ENCODE peak calls at places on chromosomes 4 and X, in six cellular contexts. One of them, this sample, is unnamed.
A peak's percentile ranks its signal among the peaks of the same experiment; 100 is the strongest.

GRCh38 chr4:56134272-56134671 is 185.5 kb downstream of the CEP135 start:
- DNase-seq in brain pericyte: no peak
- DNase-seq in ELR: peak; percentile 1
- DNase-seq in activated CD4-positive, alpha-beta T cell treated with anti-CD3 and anti-CD28 coated beads for 36 hours: no peak
- DNase-seq in left lung: no peak
- DNase-seq in NCI-H1930: no peak
- DNase-seq in this sample: no peak

GRCh38 chr4:161629694-161630441 is 533.9 kb downstream of the FSTL5 start:
- DNase-seq in NCI-H1930: no peak
- DNase-seq in brain pericyte: no peak
- DNase-seq in activated CD4-positive, alpha-beta T cell treated with anti-CD3 and anti-CD28 coated beads for 36 hours: no peak
- DNase-seq in left lung: no peak
- DNase-seq in ELR: peak; percentile 41
- DNase-seq in this sample: no peak

GRCh38 chr4:6278801-6279197 is 9.1 kb downstream of the WFS1 start:
- DNase-seq in brain pericyte: no peak
- DNase-seq in left lung: peak; percentile 66
- DNase-seq in ELR: no peak
- DNase-seq in activated CD4-positive, alpha-beta T cell treated with anti-CD3 and anti-CD28 coated beads for 36 hours: peak; percentile 21
- DNase-seq in NCI-H1930: no peak
- DNase-seq in this sample: no peak

GRCh38 chr4:41731569-41731968 is 17.0 kb downstream of the PHOX2B start:
- DNase-seq in activated CD4-positive, alpha-beta T cell treated with anti-CD3 and anti-CD28 coated beads for 36 hours: no peak
- DNase-seq in brain pericyte: no peak
- DNase-seq in ELR: no peak
- DNase-seq in NCI-H1930: no peak
- DNase-seq in left lung: no peak
- DNase-seq in this sample: no peak

GRCh38 chr4:118917582-118917981 is 28.9 kb downstream of the SYNPO2 start:
- DNase-seq in ELR: peak; percentile 29
- DNase-seq in left lung: no peak
- DNase-seq in NCI-H1930: no peak
- DNase-seq in activated CD4-positive, alpha-beta T cell treated with anti-CD3 and anti-CD28 coated beads for 36 hours: no peak
- DNase-seq in brain pericyte: no peak
- DNase-seq in this sample: no peak

GRCh38 chrX:9195199-9195880 is 161.4 kb upstream of the FAM9B start:
- DNase-seq in NCI-H1930: no peak
- DNase-seq in activated CD4-positive, alpha-beta T cell treated with anti-CD3 and anti-CD28 coated beads for 36 hours: peak; percentile 3
- DNase-seq in brain pericyte: no peak
- DNase-seq in left lung: no peak
- DNase-seq in ELR: no peak
- DNase-seq in this sample: no peak

GRCh38 chr4:22901631-22902030 is 208.9 kb downstream of the GBA3 start:
- DNase-seq in brain pericyte: no peak
- DNase-seq in activated CD4-positive, alpha-beta T cell treated with anti-CD3 and anti-CD28 coated beads for 36 hours: no peak
- DNase-seq in ELR: peak; percentile 2
- DNase-seq in left lung: no peak
- DNase-seq in NCI-H1930: no peak
- DNase-seq in this sample: no peak

GRCh38 chrX:151753313-151754041 is 18.9 kb downstream of the CNGA2 start:
- DNase-seq in NCI-H1930: peak; percentile 40
- DNase-seq in brain pericyte: no peak
- DNase-seq in left lung: peak; percentile 65
- DNase-seq in ELR: peak; percentile 61
- DNase-seq in activated CD4-positive, alpha-beta T cell treated with anti-CD3 and anti-CD28 coated beads for 36 hours: peak; percentile 44
- DNase-seq in this sample: no peak

GRCh38 chr4:112173593-112174559 is 28.6 kb downstream of the FAM241A start:
- DNase-seq in ELR: peak; percentile 34
- DNase-seq in brain pericyte: no peak
- DNase-seq in NCI-H1930: no peak
- DNase-seq in activated CD4-positive, alpha-beta T cell treated with anti-CD3 and anti-CD28 coated beads for 36 hours: no peak
- DNase-seq in left lung: no peak
- DNase-seq in this sample: no peak

GRCh38 chrX:70998402-70999027 is 67.6 kb upstream of the SLC7A3 start:
- DNase-seq in left lung: no peak
- DNase-seq in NCI-H1930: no peak
- DNase-seq in activated CD4-positive, alpha-beta T cell treated with anti-CD3 and anti-CD28 coated beads for 36 hours: peak; percentile 20
- DNase-seq in brain pericyte: no peak
- DNase-seq in ELR: peak; percentile 46
- DNase-seq in this sample: no peak

This sample was measured in NCI-H1436 treated with DMSO at 0.1 percent for 48 hours.